ENCODE peak calls at places on chromosomes 11 and 22, in nine cellular contexts. L is activated T-cell treated with anti-CD3 and anti-CD28 coated beads for 1 hour; S is activated CD8-positive, alpha-beta memory T cell treated with anti-CD3 and anti-CD28 coated beads for 1 hour; H is C1 segment of cervical spinal cord; T is lower leg skin; O is ovary; K is HEK293T; V is stimulated activated naive CD8-positive, alpha-beta T cell treated with anti-CD3 and anti-CD28 coated beads, Interleukin-15, Interleukin-2, amounts not matched to agents 100 U/mL and 50 U/mL, for 24 hours; D is activated effector memory CD4-positive, alpha-beta T cell treated with Interleukin-2 at 50 U/mL for 16 hours. Z is an unnamed sample.

GRCh38 chr11:10441021-10441523 is 14.0 kb upstream of the AMPD3 start:
- DNase-seq in S (no peak), D (no peak), O (no peak), L (no peak), V (no peak), H (no peak), T (no peak), K (no peak), Z (no peak)

GRCh38 chr22:40084246-40084645 is 89.5 kb downstream of the FAM83F start:
- DNase-seq in K (no peak), O (no peak), H (no peak), S (no peak), L (no peak), T (no peak), V (no peak), D (no peak), Z (no peak)

GRCh38 chr11:82450996-82451395 is 282.7 kb downstream of the FAM181B start:
- DNase-seq in T (no peak), O (no peak), D (no peak), V (no peak), H (no peak), L (no peak), K (no peak), S (no peak), Z (no peak)

GRCh38 chr11:86743223-86744118 is 56.9 kb upstream of the PRSS23 start:
- DNase-seq in H (no peak), D (no peak), O (no peak), V (peak; percentile 38), T (peak; percentile 87), K (peak; percentile 25), S (no peak), L (no peak), Z (peak; percentile 81)

GRCh38 chr11:117195208-117195607 is 4.0 kb upstream of the TAGLN start:
- DNase-seq in T (no peak), D (no peak), L (no peak), H (no peak), V (no peak), S (no peak), O (no peak), K (no peak), Z (peak; percentile 30)

GRCh38 chr11:66220566-66220935 is 47.9 kb upstream of the RAB1B start:
- DNase-seq in T (peak; percentile 53), K (no peak), S (no peak), O (no peak), V (no peak), D (no peak), L (no peak), H (no peak), Z (peak; percentile 20)

GRCh38 chr11:44632466-44633123 is 67.1 kb downstream of the CD82 start:
- DNase-seq in T (peak; percentile 85), K (peak; percentile 57), D (no peak), S (no peak), V (no peak), H (peak; percentile 43), O (peak; percentile 6), L (no peak), Z (no peak)

GRCh38 chr22:43118953-43119458 is 8.5 kb downstream of the BIK start:
- DNase-seq in O (no peak), S (no peak), K (no peak), T (no peak), H (no peak), V (no peak), D (no peak), L (no peak), Z (no peak)

GRCh38 chr11:67267188-67268035 is 1.1 kb downstream of the GRK2 start:
- DNase-seq in O (no peak), D (peak; percentile 32), T (no peak), L (no peak), K (no peak), V (no peak), S (no peak), H (no peak), Z (peak; percentile 59)

GRCh38 chr22:30309981-30310672 is 16.6 kb downstream of the TBC1D10A start:
- DNase-seq in H (no peak), V (no peak), O (no peak), K (no peak), T (no peak), L (no peak), D (no peak), S (no peak), Z (peak; percentile 49)

GRCh38 chr11:16809901-16810668 is 71.6 kb downstream of the C11orf58 start:
- DNase-seq in O (no peak), T (peak; percentile 89), S (no peak), V (no peak), L (no peak), D (no peak), H (peak; percentile 63), K (no peak), Z (peak; percentile 81)

GRCh38 chr22:28920757-28921584 is 37.6 kb downstream of the ZNRF3 start:
- DNase-seq in D (no peak), T (peak; percentile 76), H (no peak), V (no peak), L (no peak), O (no peak), K (no peak), S (no peak), Z (no peak)

GRCh38 chr11:15815246-15816209 is 540.8 kb downstream of the SOX6 start:
- DNase-seq in S (no peak), K (no peak), O (no peak), H (no peak), D (no peak), V (no peak), L (no peak), T (no peak), Z (no peak)

GRCh38 chr11:15602779-15603178 is 488.1 kb downstream of the INSC start:
- DNase-seq in D (no peak), T (no peak), K (no peak), L (no peak), O (no peak), H (no peak), V (no peak), S (no peak), Z (no peak)

GRCh38 chr11:47981667-47982404 is 1.5 kb downstream of the PTPRJ start:
- DNase-seq in O (no peak), L (no peak), K (no peak), V (peak; percentile 38), S (no peak), D (no peak), T (no peak), H (no peak), Z (no peak)

GRCh38 chr11:117203069-117203407 is 3.9 kb downstream of the TAGLN start:
- DNase-seq in L (no peak), D (no peak), T (peak; percentile 76), O (no peak), V (no peak), S (no peak), H (no peak), K (no peak), Z (peak; percentile 50)

GRCh38 chr11:83008581-83008923 is 63.1 kb downstream of the RAB30 start:
- DNase-seq in D (no peak), L (no peak), V (no peak), K (no peak), S (no peak), T (no peak), H (no peak), O (no peak), Z (no peak)

GRCh38 chr11:22304337-22304961 is 33.7 kb upstream of the SLC17A6 start:
- DNase-seq in L (no peak), T (no peak), K (peak; percentile 9), D (no peak), O (no peak), S (no peak), H (no peak), V (no peak), Z (no peak)

GRCh38 chr11:111426615-111427014 is 47.5 kb upstream of the POU2AF1 start:
- DNase-seq in L (no peak), O (no peak), T (peak; percentile 85), D (no peak), S (no peak), V (no peak), H (no peak), K (no peak), Z (no peak)

GRCh38 chr11:61725632-61726280 is 26.7 kb upstream of the MYRF start:
- DNase-seq in D (no peak), O (peak; percentile 75), L (no peak), T (no peak), K (no peak), V (no peak), H (no peak), S (no peak), Z (no peak)

GRCh38 chr11:96447711-96448110 is 57.9 kb downstream of the JRKL start:
- DNase-seq in V (no peak), K (no peak), L (no peak), T (no peak), S (no peak), D (no peak), O (no peak), H (no peak), Z (no peak)

GRCh38 chr22:50274311-50274710 is 4.1 kb upstream of the MAPK11 start:
- DNase-seq in T (no peak), S (no peak), K (peak; percentile 63), O (peak; percentile 56), V (peak; percentile 49), D (no peak), L (no peak), H (peak; percentile 29), Z (no peak)

GRCh38 chr11:120013325-120014250 is 124.3 kb downstream of the TRIM29 start:
- DNase-seq in D (no peak), T (no peak), K (peak; percentile 82), L (no peak), O (no peak), S (no peak), H (peak; percentile 74), V (peak; percentile 11), Z (no peak)

GRCh38 chr22:24240381-24240780 is 4.5 kb downstream of the GGT5 start:
- DNase-seq in O (no peak), V (no peak), T (no peak), D (no peak), L (no peak), H (no peak), K (no peak), S (no peak), Z (no peak)

Z was measured in aorta.